ENCODE peak calls at places on chromosomes 5 and 9, in eight cellular contexts. Q is gastrocnemius medialis, S is cardiac muscle cell, U is endodermal cell, O is HepG2, V is fibroblast of lung, K is suprapubic skin, E is heart right ventricle. W is an unnamed sample.

GRCh38 chr9:130414081-130414731 is 30.6 kb upstream of the ASS1 start:
- DNase-seq in K (no peak), U (no peak), E (no peak), O (no peak), S (no peak), V (no peak), Q (no peak), W (no peak)

GRCh38 chr5:71836547-71837112 is 117.6 kb downstream of the CARTPT start:
- DNase-seq in S (peak; percentile 78), O (no peak), U (no peak), E (no peak), Q (no peak), K (no peak), V (no peak), W (no peak)

GRCh38 chr5:143515829-143516228 is 112.3 kb upstream of the NR3C1 start:
- DNase-seq in E (peak; percentile 33), V (no peak), O (no peak), K (no peak), S (no peak), Q (no peak), U (no peak), W (no peak)

GRCh38 chr5:96297867-96298266 is 135.2 kb downstream of the PCSK1 start:
- DNase-seq in S (peak; percentile 96), K (no peak), O (peak; percentile 98), U (no peak), V (peak; percentile 99), E (no peak), Q (no peak), W (no peak)

GRCh38 chr5:16740476-16740875 is 123.7 kb upstream of the RETREG1 start:
- DNase-seq in Q (no peak), U (peak; percentile 66), V (no peak), K (no peak), E (no peak), O (no peak), S (peak; percentile 30), W (no peak)

GRCh38 chr5:129112295-129112694 is 17.7 kb downstream of the ISOC1 start:
- DNase-seq in V (no peak), Q (no peak), K (no peak), S (no peak), O (no peak), U (no peak), E (no peak), W (no peak)

GRCh38 chr5:112586596-112587062 is 151.1 kb upstream of the APC start:
- DNase-seq in U (peak; percentile 65), Q (no peak), S (no peak), V (no peak), O (peak; percentile 58), E (no peak), K (no peak), W (no peak)

GRCh38 chr5:146026307-146027010 is 78.9 kb downstream of the PLAC8L1 start:
- DNase-seq in Q (no peak), V (no peak), O (no peak), S (no peak), K (no peak), E (no peak), U (peak; percentile 73), W (no peak)

GRCh38 chr9:90445391-90445790 is 197.2 kb downstream of the DIRAS2 start:
- DNase-seq in O (no peak), S (no peak), V (no peak), U (no peak), Q (no peak), E (no peak), K (no peak), W (no peak)

GRCh38 chr5:156475831-156476551 is 149.0 kb downstream of the SGCD start:
- DNase-seq in K (no peak), O (no peak), V (peak; percentile 97), S (peak; percentile 89), Q (peak; percentile 80), E (peak; percentile 55), U (peak; percentile 86), W (peak; percentile 34)

GRCh38 chr5:148739524-148739923 is 85.2 kb upstream of the HTR4 start:
- DNase-seq in Q (no peak), O (peak; percentile 12), S (no peak), E (no peak), V (peak; percentile 90), K (no peak), U (no peak), W (no peak)

GRCh38 chr5:77430726-77431125 is 61.4 kb downstream of the WDR41 start:
- DNase-seq in K (no peak), V (no peak), Q (no peak), U (no peak), E (no peak), S (no peak), O (no peak), W (no peak)

GRCh38 chr5:73459366-73459765 is 10.8 kb upstream of the FOXD1 start:
- DNase-seq in U (no peak), Q (no peak), K (no peak), S (no peak), O (no peak), V (no peak), E (no peak), W (no peak)

GRCh38 chr9:115207003-115207837 is 89.3 kb upstream of the TNC start:
- DNase-seq in S (no peak), E (no peak), Q (no peak), K (no peak), U (peak; percentile 78), V (no peak), O (no peak), W (no peak)

GRCh38 chr5:72206160-72206559 is 98.9 kb downstream of the MAP1B start:
- DNase-seq in Q (no peak), K (no peak), S (no peak), U (no peak), V (no peak), E (no peak), O (no peak), W (no peak)

GRCh38 chr9:87594218-87594617 is 96.6 kb downstream of the DAPK1 start:
- DNase-seq in O (no peak), E (no peak), U (no peak), S (peak; percentile 45), K (no peak), V (peak; percentile 39), Q (no peak), W (no peak)

GRCh38 chr5:68381060-68381459 is 165.5 kb downstream of the PIK3R1 start:
- DNase-seq in K (no peak), S (no peak), O (no peak), E (no peak), V (no peak), U (no peak), Q (no peak), W (no peak)

GRCh38 chr9:96818535-96818934 is 35.8 kb downstream of the ZNF782 start:
- DNase-seq in Q (no peak), V (peak; percentile 9), O (no peak), K (no peak), E (no peak), S (no peak), U (no peak), W (no peak)
- H3K9me3 ChIP-seq in Q (peaks cover 36% of the 10 kb centered on the region), V (peaks cover 2% of the 10 kb centered on the region), O (peaks cover 93% of the 10 kb centered on the region), K (peaks cover 91% of the 10 kb centered on the region), E (peaks cover 100% of the 10 kb centered on the region), S (peaks cover 10% of the 10 kb centered on the region), U (peaks cover 100% of the 10 kb centered on the region), W (peaks cover 95% of the 10 kb centered on the region)

GRCh38 chr5:177957241-177957640 is 38.8 kb downstream of the PROP1 start:
- DNase-seq in K (no peak), Q (no peak), U (peak; percentile 21), O (no peak), E (no peak), V (no peak), S (no peak), W (no peak)

GRCh38 chr5:177963966-177964365 is 32.1 kb downstream of the PROP1 start:
- DNase-seq in V (no peak), K (peak; percentile 31), E (no peak), O (no peak), U (peak; percentile 13), S (no peak), Q (no peak), W (no peak)

GRCh38 chr5:177958696-177959095 is 37.3 kb downstream of the PROP1 start:
- DNase-seq in U (peak; percentile 53), E (no peak), K (peak; percentile 76), O (no peak), Q (no peak), S (no peak), V (no peak), W (no peak)

GRCh38 chr5:177964471-177964870 is 31.6 kb downstream of the PROP1 start:
- DNase-seq in K (peak; percentile 50), U (peak; percentile 22), E (no peak), S (no peak), Q (no peak), O (no peak), V (no peak), W (no peak)

GRCh38 chr5:177959315-177959714 is 36.7 kb downstream of the PROP1 start:
- DNase-seq in V (no peak), E (no peak), O (no peak), U (peak; percentile 47), K (peak; percentile 38), S (no peak), Q (no peak), W (no peak)
- H3K27ac ChIP-seq in V (no peak overlapping the region), E (no peak overlapping the region), O (no peak overlapping the region), U (no peak overlapping the region), K (no peak overlapping the region), S (no peak overlapping the region), Q (no peak overlapping the region), W (no peak overlapping the region)

GRCh38 chr9:134245179-134245578 is 80.8 kb upstream of the RNU6ATAC start:
- DNase-seq in V (no peak), U (no peak), Q (no peak), S (no peak), O (no peak), E (no peak), K (no peak), W (no peak)

GRCh38 chr9:134242706-134243105 is 78.3 kb upstream of the RNU6ATAC start:
- DNase-seq in E (no peak), U (no peak), O (no peak), S (no peak), Q (no peak), V (no peak), K (no peak), W (no peak)

GRCh38 chr9:134240371-134240770 is 76.0 kb upstream of the RNU6ATAC start:
- DNase-seq in Q (no peak), V (no peak), E (no peak), U (no peak), S (no peak), O (no peak), K (no peak), W (no peak)

GRCh38 chr9:134239939-134240338 is 75.6 kb upstream of the RNU6ATAC start:
- DNase-seq in O (no peak), S (no peak), Q (no peak), E (no peak), U (no peak), V (no peak), K (no peak), W (no peak)

GRCh38 chr9:134243778-134244467 is 79.6 kb upstream of the RNU6ATAC start:
- DNase-seq in S (peak; percentile 21), O (no peak), Q (peak; percentile 59), U (no peak), V (peak; percentile 5), K (no peak), E (no peak), W (no peak)
- H3K4me1 ChIP-seq in S (peaks cover 5% of the 10 kb centered on the region), O (no peaks in the 10 kb centered on the region), Q (peaks cover 10% of the 10 kb centered on the region), U (no peaks in the 10 kb centered on the region), V (no peaks in the 10 kb centered on the region), K (peaks cover 7% of the 10 kb centered on the region), E (no peaks in the 10 kb centered on the region), W (peaks cover 6% of the 10 kb centered on the region)

DNA sequence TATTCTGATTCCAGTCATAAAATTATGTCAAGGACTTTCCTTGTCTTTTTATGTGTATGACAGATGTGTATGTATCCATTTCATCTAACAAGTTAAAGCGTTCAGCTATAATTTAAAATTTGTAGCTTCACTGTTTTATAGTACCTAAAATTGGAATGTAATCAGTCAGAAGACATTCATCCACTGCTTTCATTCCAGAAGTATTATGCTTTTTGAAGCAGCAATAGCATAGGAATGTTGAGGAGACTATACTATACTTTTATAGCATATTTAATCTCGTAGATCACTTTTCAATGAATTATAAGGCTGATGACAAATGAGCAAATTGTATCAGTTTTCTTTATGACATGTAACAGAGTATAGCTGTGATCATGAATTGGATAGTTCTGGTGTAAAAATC is 6.9 kb downstream of the PCDHGA12 start:
- DNase-seq in S (no peak), O (no peak), K (no peak), V (no peak), U (no peak), Q (no peak), E (no peak), W (no peak)
- H3K9me3 ChIP-seq in S (no peaks in the 10 kb centered on the region), O (peaks cover 1% of the 10 kb centered on the region), K (peaks cover 40% of the 10 kb centered on the region), V (no peaks in the 10 kb centered on the region), U (peaks cover 20% of the 10 kb centered on the region), Q (no peaks in the 10 kb centered on the region), E (peaks cover 90% of the 10 kb centered on the region), W (peaks cover 1% of the 10 kb centered on the region)